ENCODE peak calls at places on chromosomes 2 and 18, in ten cellular contexts. One of them, this sample, is unnamed.

GRCh38 chr2:84888401-84889276 is 7.8 kb upstream of the TRABD2A start:
- DNase-seq in CD8-positive, alpha-beta T cell: peak; percentile 19
- DNase-seq in foreskin keratinocyte: peak; percentile 69
- DNase-seq in hepatocyte: peak; percentile 49
- DNase-seq in PC-3: no peak
- DNase-seq in ovary: no peak
- DNase-seq in mesendoderm: no peak
- DNase-seq in neural progenitor cell: no peak
- DNase-seq in colonic mucosa: peak; percentile 42
- DNase-seq in sigmoid colon: peak; percentile 61
- DNase-seq in this sample: no peak

GRCh38 chr2:152716805-152717241 is 438 bp downstream of the PRPF40A start:
- DNase-seq in neural progenitor cell: peak; percentile 72
- DNase-seq in CD8-positive, alpha-beta T cell: no peak
- DNase-seq in ovary: peak; percentile 46
- DNase-seq in colonic mucosa: peak; percentile 43
- DNase-seq in foreskin keratinocyte: no peak
- DNase-seq in hepatocyte: peak; percentile 62
- DNase-seq in mesendoderm: peak; percentile 76
- DNase-seq in PC-3: peak; percentile 19
- DNase-seq in sigmoid colon: no peak
- DNase-seq in this sample: no peak

GRCh38 chr2:66547113-66547512 is 112.2 kb downstream of the MEIS1 start:
- DNase-seq in neural progenitor cell: no peak
- DNase-seq in PC-3: no peak
- DNase-seq in hepatocyte: no peak
- DNase-seq in foreskin keratinocyte: no peak
- DNase-seq in CD8-positive, alpha-beta T cell: no peak
- DNase-seq in colonic mucosa: no peak
- DNase-seq in ovary: no peak
- DNase-seq in sigmoid colon: no peak
- DNase-seq in mesendoderm: no peak
- DNase-seq in this sample: no peak

GRCh38 chr18:74722237-74722636 is 124.6 kb downstream of the ZNF407 start:
- DNase-seq in PC-3: peak; percentile 35
- DNase-seq in hepatocyte: no peak
- DNase-seq in ovary: no peak
- DNase-seq in CD8-positive, alpha-beta T cell: no peak
- DNase-seq in mesendoderm: no peak
- DNase-seq in foreskin keratinocyte: no peak
- DNase-seq in sigmoid colon: no peak
- DNase-seq in neural progenitor cell: no peak
- DNase-seq in colonic mucosa: no peak
- DNase-seq in this sample: no peak

GRCh38 chr18:10242922-10243680 is 211.3 kb upstream of the APCDD1 start:
- DNase-seq in neural progenitor cell: peak; percentile 30
- DNase-seq in PC-3: peak; percentile 30
- DNase-seq in colonic mucosa: no peak
- DNase-seq in CD8-positive, alpha-beta T cell: no peak
- DNase-seq in ovary: no peak
- DNase-seq in sigmoid colon: no peak
- DNase-seq in foreskin keratinocyte: no peak
- DNase-seq in mesendoderm: peak; percentile 78
- DNase-seq in hepatocyte: peak; percentile 42
- DNase-seq in this sample: no peak

GRCh38 chr2:190318931-190319556 is 582 bp downstream of the HIBCH start:
- DNase-seq in hepatocyte: no peak
- DNase-seq in PC-3: no peak
- DNase-seq in neural progenitor cell: peak; percentile 38
- DNase-seq in colonic mucosa: peak; percentile 42
- DNase-seq in sigmoid colon: no peak
- DNase-seq in ovary: no peak
- DNase-seq in foreskin keratinocyte: peak; percentile 33
- DNase-seq in CD8-positive, alpha-beta T cell: no peak
- DNase-seq in mesendoderm: no peak
- DNase-seq in this sample: no peak

GRCh38 chr2:101253713-101254085 is 1.0 kb downstream of the CNOT11 start:
- DNase-seq in mesendoderm: no peak
- DNase-seq in hepatocyte: no peak
- DNase-seq in neural progenitor cell: peak; percentile 7
- DNase-seq in foreskin keratinocyte: no peak
- DNase-seq in PC-3: no peak
- DNase-seq in CD8-positive, alpha-beta T cell: no peak
- DNase-seq in sigmoid colon: no peak
- DNase-seq in ovary: no peak
- DNase-seq in colonic mucosa: no peak
- DNase-seq in this sample: no peak

GRCh38 chr2:62333961-62334360 is 138.0 kb downstream of the B3GNT2 start:
- DNase-seq in ovary: no peak
- DNase-seq in foreskin keratinocyte: no peak
- DNase-seq in PC-3: no peak
- DNase-seq in mesendoderm: no peak
- DNase-seq in colonic mucosa: no peak
- DNase-seq in hepatocyte: no peak
- DNase-seq in sigmoid colon: no peak
- DNase-seq in CD8-positive, alpha-beta T cell: no peak
- DNase-seq in neural progenitor cell: no peak
- DNase-seq in this sample: no peak

GRCh38 chr18:24704921-24705620 is 244.6 kb downstream of the HRH4 start:
- DNase-seq in hepatocyte: no peak
- DNase-seq in PC-3: no peak
- DNase-seq in CD8-positive, alpha-beta T cell: no peak
- DNase-seq in foreskin keratinocyte: no peak
- DNase-seq in mesendoderm: no peak
- DNase-seq in sigmoid colon: no peak
- DNase-seq in colonic mucosa: no peak
- DNase-seq in neural progenitor cell: no peak
- DNase-seq in ovary: no peak
- DNase-seq in this sample: no peak

GRCh38 chr2:24489942-24490673 is 946 bp upstream of the NCOA1 start:
- DNase-seq in ovary: peak; percentile 31
- DNase-seq in neural progenitor cell: peak; percentile 56
- DNase-seq in CD8-positive, alpha-beta T cell: no peak
- DNase-seq in mesendoderm: peak; percentile 80
- DNase-seq in PC-3: peak; percentile 77
- DNase-seq in foreskin keratinocyte: peak; percentile 70
- DNase-seq in colonic mucosa: peak; percentile 54
- DNase-seq in hepatocyte: peak; percentile 73
- DNase-seq in sigmoid colon: peak; percentile 67
- DNase-seq in this sample: no peak

GRCh38 chr2:219010162-219010756 is 17.0 kb upstream of the CRYBA2 start:
- DNase-seq in ovary: no peak
- DNase-seq in mesendoderm: peak; percentile 56
- DNase-seq in colonic mucosa: no peak
- DNase-seq in hepatocyte: peak; percentile 63
- DNase-seq in foreskin keratinocyte: peak; percentile 18
- DNase-seq in neural progenitor cell: peak; percentile 52
- DNase-seq in CD8-positive, alpha-beta T cell: no peak
- DNase-seq in PC-3: peak; percentile 65
- DNase-seq in sigmoid colon: no peak
- DNase-seq in this sample: no peak

GRCh38 chr2:62197017-62197586 is 1.2 kb downstream of the B3GNT2 start:
- DNase-seq in foreskin keratinocyte: no peak
- DNase-seq in sigmoid colon: no peak
- DNase-seq in PC-3: peak; percentile 17
- DNase-seq in hepatocyte: peak; percentile 43
- DNase-seq in mesendoderm: no peak
- DNase-seq in colonic mucosa: peak; percentile 45
- DNase-seq in neural progenitor cell: peak; percentile 40
- DNase-seq in CD8-positive, alpha-beta T cell: peak; percentile 20
- DNase-seq in ovary: no peak
- DNase-seq in this sample: no peak

GRCh38 chr2:152462591-152463178 is 127.7 kb downstream of the FMNL2 start:
- DNase-seq in ovary: no peak
- DNase-seq in neural progenitor cell: no peak
- DNase-seq in mesendoderm: no peak
- DNase-seq in hepatocyte: no peak
- DNase-seq in sigmoid colon: no peak
- DNase-seq in colonic mucosa: no peak
- DNase-seq in PC-3: no peak
- DNase-seq in CD8-positive, alpha-beta T cell: no peak
- DNase-seq in foreskin keratinocyte: no peak
- DNase-seq in this sample: no peak

GRCh38 chr2:235607541-235608199 is 113.8 kb downstream of the AGAP1 start:
- DNase-seq in ovary: no peak
- DNase-seq in foreskin keratinocyte: no peak
- DNase-seq in mesendoderm: no peak
- DNase-seq in hepatocyte: no peak
- DNase-seq in PC-3: no peak
- DNase-seq in colonic mucosa: no peak
- DNase-seq in CD8-positive, alpha-beta T cell: no peak
- DNase-seq in sigmoid colon: no peak
- DNase-seq in neural progenitor cell: no peak
- DNase-seq in this sample: no peak

GRCh38 chr2:196515041-196515440 is 124.5 kb upstream of the CCDC150 start:
- DNase-seq in colonic mucosa: no peak
- DNase-seq in sigmoid colon: no peak
- DNase-seq in mesendoderm: no peak
- DNase-seq in hepatocyte: no peak
- DNase-seq in ovary: no peak
- DNase-seq in PC-3: no peak
- DNase-seq in CD8-positive, alpha-beta T cell: no peak
- DNase-seq in neural progenitor cell: no peak
- DNase-seq in foreskin keratinocyte: no peak
- DNase-seq in this sample: no peak
- H3K27ac ChIP-seq in colonic mucosa: no peak overlapping the region
- H3K27ac ChIP-seq in sigmoid colon: no peak overlapping the region
- H3K27ac ChIP-seq in mesendoderm: no peak overlapping the region
- H3K27ac ChIP-seq in hepatocyte: no peak overlapping the region
- H3K27ac ChIP-seq in ovary: no peak overlapping the region
- H3K27ac ChIP-seq in PC-3: no peak overlapping the region
- H3K27ac ChIP-seq in CD8-positive, alpha-beta T cell: no peak overlapping the region
- H3K27ac ChIP-seq in neural progenitor cell: no peak overlapping the region
- H3K27ac ChIP-seq in foreskin keratinocyte: no peak overlapping the region
- H3K27ac ChIP-seq in this sample: no peak overlapping the region

DNA sequence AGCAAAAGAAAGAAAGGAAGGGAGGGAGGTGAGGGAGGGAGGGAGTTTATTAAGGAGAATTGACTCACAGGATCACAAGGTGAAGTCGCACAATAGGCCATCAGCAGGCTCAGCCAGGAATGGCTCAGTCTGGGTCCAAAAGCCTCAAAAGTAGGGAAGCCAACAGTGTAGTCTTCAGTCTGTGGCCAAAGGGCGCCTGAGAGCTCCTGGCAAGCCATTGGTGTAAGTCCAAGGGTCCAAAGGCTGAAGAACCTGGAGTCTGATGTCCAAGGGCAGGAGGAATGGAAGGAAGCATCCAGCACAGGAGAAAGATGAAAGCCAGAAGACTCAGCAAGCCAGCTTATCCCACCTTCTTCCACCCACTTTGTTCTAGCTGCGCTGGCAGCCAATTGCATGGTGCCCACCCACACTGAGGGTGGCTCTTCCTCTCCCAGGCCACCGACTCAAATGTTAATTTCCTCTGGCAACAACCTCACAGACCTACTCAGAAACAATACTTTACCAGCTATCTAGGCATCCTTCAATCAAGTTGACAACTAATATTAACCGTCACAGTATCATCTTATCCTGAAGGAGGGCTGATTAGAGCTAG is 5.8 kb upstream of the ACAA2 start:
- DNase-seq in mesendoderm: no peak
- DNase-seq in neural progenitor cell: no peak
- DNase-seq in ovary: no peak
- DNase-seq in colonic mucosa: no peak
- DNase-seq in hepatocyte: no peak
- DNase-seq in PC-3: no peak
- DNase-seq in CD8-positive, alpha-beta T cell: no peak
- DNase-seq in sigmoid colon: no peak
- DNase-seq in foreskin keratinocyte: no peak
- DNase-seq in this sample: no peak
- H3K27ac ChIP-seq in mesendoderm: no peak overlapping the region
- H3K27ac ChIP-seq in neural progenitor cell: no peak overlapping the region
- H3K27ac ChIP-seq in ovary: no peak overlapping the region
- H3K27ac ChIP-seq in colonic mucosa: no peak overlapping the region
- H3K27ac ChIP-seq in hepatocyte: peak overlapping the region; percentile 92
- H3K27ac ChIP-seq in PC-3: no peak overlapping the region
- H3K27ac ChIP-seq in CD8-positive, alpha-beta T cell: peak overlapping the region; percentile 2
- H3K27ac ChIP-seq in sigmoid colon: no peak overlapping the region
- H3K27ac ChIP-seq in foreskin keratinocyte: no peak overlapping the region
- H3K27ac ChIP-seq in this sample: no peak overlapping the region

DNA sequence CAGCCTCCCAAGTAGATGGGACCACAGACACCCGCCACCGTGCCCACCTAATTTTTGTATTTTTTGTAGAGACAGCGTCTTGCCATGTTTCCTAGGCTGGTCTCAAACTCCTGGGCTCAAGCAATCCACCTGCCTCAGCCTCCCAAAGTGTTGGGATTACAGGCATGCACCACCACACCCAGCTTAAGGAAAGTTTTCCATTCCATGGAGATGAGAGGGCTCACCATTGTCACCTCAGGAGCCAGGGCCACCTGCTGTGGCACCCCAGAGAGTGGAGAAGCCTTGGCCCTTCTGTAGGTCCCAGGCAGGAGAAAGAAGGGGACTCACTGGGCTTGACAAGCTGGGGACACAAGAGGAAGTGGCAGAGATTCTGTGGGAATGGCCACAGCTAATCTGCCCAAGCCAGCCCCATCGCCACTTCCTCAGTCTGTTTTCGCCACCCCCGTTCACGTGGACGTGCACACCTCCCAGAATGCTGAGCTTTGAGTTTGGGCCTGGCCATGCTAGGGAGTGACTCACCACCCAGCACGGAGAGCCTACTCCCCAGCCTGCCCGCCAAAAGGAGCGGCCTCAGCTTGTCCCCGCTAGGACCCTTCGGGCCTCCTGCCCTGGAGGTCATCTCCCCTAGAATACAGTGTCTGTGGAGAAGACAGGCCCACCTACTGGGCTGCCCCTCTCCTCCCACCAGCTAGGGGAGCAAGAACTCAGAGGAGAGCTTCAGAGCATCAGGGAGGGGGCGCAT is 4.8 kb downstream of the SLC35F6 start:
- DNase-seq in colonic mucosa: peak; percentile 70
- DNase-seq in PC-3: no peak
- DNase-seq in neural progenitor cell: no peak
- DNase-seq in foreskin keratinocyte: peak; percentile 74
- DNase-seq in mesendoderm: no peak
- DNase-seq in ovary: no peak
- DNase-seq in CD8-positive, alpha-beta T cell: no peak
- DNase-seq in sigmoid colon: peak; percentile 92
- DNase-seq in hepatocyte: peak; percentile 45
- DNase-seq in this sample: peak; percentile 24
- H3K27ac ChIP-seq in colonic mucosa: peak overlapping the region; percentile 49
- H3K27ac ChIP-seq in PC-3: no peak overlapping the region
- H3K27ac ChIP-seq in neural progenitor cell: no peak overlapping the region
- H3K27ac ChIP-seq in foreskin keratinocyte: peak overlapping the region; percentile 24
- H3K27ac ChIP-seq in mesendoderm: no peak overlapping the region
- H3K27ac ChIP-seq in ovary: no peak overlapping the region
- H3K27ac ChIP-seq in CD8-positive, alpha-beta T cell: no peak overlapping the region
- H3K27ac ChIP-seq in sigmoid colon: peak overlapping the region; percentile 71
- H3K27ac ChIP-seq in hepatocyte: no peak overlapping the region
- H3K27ac ChIP-seq in this sample: peak overlapping the region; percentile 84

DNA sequence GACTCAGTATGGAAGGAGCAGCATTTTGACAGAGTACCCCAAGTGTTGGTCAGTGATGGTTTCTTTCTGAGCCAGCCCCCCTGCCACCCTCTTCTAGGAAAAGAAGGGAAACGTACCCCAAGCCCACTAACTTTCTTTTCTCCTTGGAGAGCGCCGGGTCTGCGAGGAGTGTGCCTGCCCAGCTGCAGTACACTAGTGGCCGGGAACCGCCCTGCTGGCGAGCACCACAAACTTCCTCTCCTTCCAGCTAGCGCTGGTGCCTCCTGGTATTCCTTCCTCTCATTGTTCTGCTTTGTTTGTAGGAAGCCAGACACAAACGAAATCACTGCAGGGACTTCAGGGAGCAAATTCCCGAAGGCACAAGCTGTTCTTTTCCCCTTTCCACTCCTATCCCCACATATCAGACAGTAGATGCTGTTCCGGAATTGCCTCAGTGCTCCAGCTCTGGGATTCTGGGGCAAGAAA is 1.8 kb downstream of the CCDC85A start:
- DNase-seq in foreskin keratinocyte: peak; percentile 28
- DNase-seq in ovary: no peak
- DNase-seq in colonic mucosa: peak; percentile 38
- DNase-seq in CD8-positive, alpha-beta T cell: no peak
- DNase-seq in sigmoid colon: no peak
- DNase-seq in mesendoderm: peak; percentile 70
- DNase-seq in PC-3: peak; percentile 56
- DNase-seq in hepatocyte: peak; percentile 39
- DNase-seq in neural progenitor cell: peak; percentile 79
- DNase-seq in this sample: no peak
- H3K27ac ChIP-seq in foreskin keratinocyte: no peak overlapping the region
- H3K27ac ChIP-seq in ovary: no peak overlapping the region
- H3K27ac ChIP-seq in colonic mucosa: no peak overlapping the region
- H3K27ac ChIP-seq in CD8-positive, alpha-beta T cell: no peak overlapping the region
- H3K27ac ChIP-seq in sigmoid colon: peak overlapping the region; percentile 31
- H3K27ac ChIP-seq in mesendoderm: no peak overlapping the region
- H3K27ac ChIP-seq in PC-3: no peak overlapping the region
- H3K27ac ChIP-seq in hepatocyte: no peak overlapping the region
- H3K27ac ChIP-seq in neural progenitor cell: no peak overlapping the region
- H3K27ac ChIP-seq in this sample: no peak overlapping the region